ENCODE peak calls at places on chromosomes 11 and 22, in eight cellular contexts. A is adipocyte, L is C1 segment of cervical spinal cord, Q is left colon, G is NCI-H2171, R is iPS DF 6.9, S is endothelial cell, P is NCI-H1930. I is an unnamed sample.
A peak's percentile ranks its signal among the peaks of the same experiment; 100 is the strongest.

GRCh38 chr22:19632671-19633148 is 81.6 kb upstream of the SEPTIN5 start:
- DNase-seq in R (no peak), Q (no peak), A (no peak), S (no peak), P (no peak), L (no peak), G (no peak), I (no peak)

GRCh38 chr11:15146271-15147003 is 31.7 kb downstream of the INSC start:
- DNase-seq in A (peak; percentile 52), S (no peak), R (no peak), P (no peak), L (no peak), Q (no peak), G (no peak), I (peak; percentile 56)

GRCh38 chr11:129222158-129222557 is 30.0 kb upstream of the ARHGAP32 start:
- DNase-seq in P (no peak), Q (no peak), G (no peak), A (no peak), L (no peak), S (no peak), R (no peak), I (no peak)

GRCh38 chr11:79139900-79140299 is 300.9 kb downstream of the TENM4 start:
- DNase-seq in A (no peak), P (no peak), L (no peak), S (no peak), Q (no peak), G (peak; percentile 17), R (no peak), I (no peak)

GRCh38 chr22:20396639-20397038 is 2.7 kb downstream of the ZNF74 start:
- DNase-seq in Q (no peak), L (no peak), S (no peak), A (peak; percentile 22), G (no peak), R (no peak), P (no peak), I (peak; percentile 34)

GRCh38 chr11:67118059-67118766 is 850 bp upstream of the KDM2A start:
- DNase-seq in Q (no peak), P (no peak), A (no peak), S (no peak), L (no peak), G (no peak), R (no peak), I (peak; percentile 47)

GRCh38 chr11:73795925-73796632 is 8.4 kb downstream of the MRPL48 start:
- DNase-seq in Q (no peak), G (no peak), A (no peak), S (no peak), P (no peak), L (peak; percentile 46), R (no peak), I (no peak)

GRCh38 chr22:30210235-30210831 is 36.2 kb downstream of the LIF start:
- DNase-seq in R (no peak), G (no peak), S (no peak), A (no peak), P (no peak), L (no peak), Q (no peak), I (no peak)

GRCh38 chr22:38724176-38724575 is 18.4 kb downstream of the GTPBP1 start:
- DNase-seq in L (no peak), R (no peak), G (no peak), Q (no peak), P (no peak), A (no peak), S (no peak), I (no peak)

GRCh38 chr11:2258501-2259465 is 11.6 kb downstream of the ASCL2 start:
- DNase-seq in P (no peak), G (no peak), S (no peak), Q (no peak), R (no peak), L (no peak), A (no peak), I (no peak)

GRCh38 chr11:92826136-92826535 is 143.3 kb upstream of the MTNR1B start:
- DNase-seq in G (no peak), P (no peak), L (no peak), R (no peak), S (no peak), A (no peak), Q (no peak), I (no peak)

GRCh38 chr22:19786264-19786585 is 25.6 kb downstream of the TBX1 start:
- DNase-seq in G (no peak), P (no peak), R (no peak), L (no peak), S (no peak), Q (no peak), A (no peak), I (no peak)

GRCh38 chr11:8192896-8193209 is 24.0 kb upstream of the RIC3 start:
- DNase-seq in P (no peak), L (no peak), A (no peak), R (no peak), G (no peak), Q (no peak), S (no peak), I (no peak)

GRCh38 chr22:46803031-46803880 is 40.8 kb downstream of the TBC1D22A start:
- DNase-seq in P (no peak), S (peak; percentile 63), L (no peak), A (peak; percentile 32), R (peak; percentile 55), G (peak; percentile 4), Q (no peak), I (no peak)

GRCh38 chr11:71581826-71582225 is 849 bp downstream of the KRTAP5-11 start:
- DNase-seq in R (no peak), Q (no peak), G (no peak), L (no peak), P (no peak), A (no peak), S (no peak), I (no peak)

I was measured in foreskin fibroblast.